ENCODE peak calls at places on chromosome 18, in four cellular contexts. One of them, this sample, is unnamed.

GRCh38 chr18:79718878-79719477 is 39.4 kb downstream of the CTDP1 start:
- DNase-seq in A549: no peak
- DNase-seq in GM12878: no peak
- DNase-seq in K562: no peak
- DNase-seq in this sample: no peak

GRCh38 chr18:69617888-69618287 is 217.2 kb downstream of the DOK6 start:
- DNase-seq in A549: no peak
- DNase-seq in GM12878: no peak
- DNase-seq in K562: no peak
- DNase-seq in this sample: peak

GRCh38 chr18:67553471-67553870 is 37.0 kb upstream of the DSEL start:
- DNase-seq in A549: no peak
- DNase-seq in GM12878: no peak
- DNase-seq in K562: no peak
- DNase-seq in this sample: peak

GRCh38 chr18:3447035-3447894 is 2.7 kb upstream of the TGIF1 start:
- DNase-seq in A549: no peak
- DNase-seq in GM12878: no peak
- DNase-seq in K562: peak
- DNase-seq in this sample: peak

GRCh38 chr18:62398291-62398690 is 73.2 kb downstream of the TNFRSF11A start:
- DNase-seq in A549: no peak
- DNase-seq in GM12878: no peak
- DNase-seq in K562: no peak
- DNase-seq in this sample: no peak

GRCh38 chr18:56298935-56299334 is 339.5 kb downstream of the TXNL1 start:
- DNase-seq in A549: peak
- DNase-seq in GM12878: no peak
- DNase-seq in K562: no peak
- DNase-seq in this sample: peak

GRCh38 chr18:66795011-66795410 is 191.1 kb upstream of the CDH19 start:
- DNase-seq in A549: no peak
- DNase-seq in GM12878: no peak
- DNase-seq in K562: no peak
- DNase-seq in this sample: no peak

GRCh38 chr18:22723221-22723620 is 209.9 kb upstream of the RBBP8 start:
- DNase-seq in A549: no peak
- DNase-seq in GM12878: no peak
- DNase-seq in K562: no peak
- DNase-seq in this sample: no peak

GRCh38 chr18:36629095-36629604 is 199.7 kb downstream of the TPGS2 start:
- DNase-seq in A549: no peak
- DNase-seq in GM12878: no peak
- DNase-seq in K562: no peak
- DNase-seq in this sample: no peak

GRCh38 chr18:35043207-35043606 is 2.0 kb downstream of the MAPRE2 start:
- DNase-seq in A549: no peak
- DNase-seq in GM12878: no peak
- DNase-seq in K562: no peak
- DNase-seq in this sample: no peak

GRCh38 chr18:78242796-78243195 is 736.8 kb upstream of the SALL3 start:
- DNase-seq in A549: no peak
- DNase-seq in GM12878: no peak
- DNase-seq in K562: no peak
- DNase-seq in this sample: no peak

GRCh38 chr18:47150824-47151366 is 595 bp upstream of the HDHD2 start:
- DNase-seq in A549: no peak
- DNase-seq in GM12878: no peak
- DNase-seq in K562: peak
- DNase-seq in this sample: no peak

GRCh38 chr18:74528913-74529312 is 5.4 kb upstream of the CNDP1 start:
- DNase-seq in A549: no peak
- DNase-seq in GM12878: no peak
- DNase-seq in K562: no peak
- DNase-seq in this sample: no peak

GRCh38 chr18:46294325-46294724 is 190.1 kb downstream of the HAUS1 start:
- DNase-seq in A549: no peak
- DNase-seq in GM12878: no peak
- DNase-seq in K562: no peak
- DNase-seq in this sample: no peak

GRCh38 chr18:37535968-37536367 is 29.6 kb downstream of the CELF4 start:
- DNase-seq in A549: no peak
- DNase-seq in GM12878: no peak
- DNase-seq in K562: no peak
- DNase-seq in this sample: no peak

GRCh38 chr18:45962866-45963265 is 4.3 kb downstream of the EPG5 start:
- DNase-seq in A549: no peak
- DNase-seq in GM12878: no peak
- DNase-seq in K562: no peak
- DNase-seq in this sample: peak

GRCh38 chr18:49911414-49911813 is 98.1 kb upstream of the ACAA2 start:
- DNase-seq in A549: no peak
- DNase-seq in GM12878: no peak
- DNase-seq in K562: no peak
- DNase-seq in this sample: no peak

GRCh38 chr18:28834889-28835288 is 658.0 kb upstream of the CDH2 start:
- DNase-seq in A549: peak
- DNase-seq in GM12878: no peak
- DNase-seq in K562: no peak
- DNase-seq in this sample: peak

GRCh38 chr18:56576826-56577573 is 61.4 kb downstream of the TXNL1 start:
- DNase-seq in A549: no peak
- DNase-seq in GM12878: no peak
- DNase-seq in K562: no peak
- DNase-seq in this sample: peak

GRCh38 chr18:39200153-39200552 is 1634.6 kb upstream of the CELF4 start:
- DNase-seq in A549: no peak
- DNase-seq in GM12878: no peak
- DNase-seq in K562: no peak
- DNase-seq in this sample: no peak

GRCh38 chr18:68121826-68122225 is 593.1 kb downstream of the TMX3 start:
- DNase-seq in A549: no peak
- DNase-seq in GM12878: no peak
- DNase-seq in K562: no peak
- DNase-seq in this sample: peak

GRCh38 chr18:55586841-55587240 is 1.2 kb downstream of the TCF4 start:
- DNase-seq in A549: no peak
- DNase-seq in GM12878: no peak
- DNase-seq in K562: no peak
- DNase-seq in this sample: peak

GRCh38 chr18:50009772-50010171 is 185.2 kb downstream of the MYO5B start:
- DNase-seq in A549: peak
- DNase-seq in GM12878: peak
- DNase-seq in K562: peak
- DNase-seq in this sample: peak

GRCh38 chr18:8188196-8188595 is 421.0 kb upstream of the RAB12 start:
- DNase-seq in A549: no peak
- DNase-seq in GM12878: no peak
- DNase-seq in K562: no peak
- DNase-seq in this sample: peak

GRCh38 chr18:24019641-24020331 is 5.2 kb downstream of the TTC39C start:
- DNase-seq in A549: no peak
- DNase-seq in GM12878: peak
- DNase-seq in K562: no peak
- DNase-seq in this sample: no peak

GRCh38 chr18:449374-449773 is 51.1 kb downstream of the COLEC12 start:
- DNase-seq in A549: no peak
- DNase-seq in GM12878: no peak
- DNase-seq in K562: no peak
- DNase-seq in this sample: no peak

GRCh38 chr18:77110936-77111335 is 21.6 kb downstream of the MBP start:
- DNase-seq in A549: no peak
- DNase-seq in GM12878: no peak
- DNase-seq in K562: no peak
- DNase-seq in this sample: no peak

GRCh38 chr18:62347091-62347506 is 22.0 kb downstream of the TNFRSF11A start:
- DNase-seq in A549: no peak
- DNase-seq in GM12878: no peak
- DNase-seq in K562: no peak
- DNase-seq in this sample: no peak

GRCh38 chr18:59606193-59607175 is 90.7 kb downstream of the CCBE1 start:
- DNase-seq in A549: no peak
- DNase-seq in GM12878: no peak
- DNase-seq in K562: no peak
- DNase-seq in this sample: peak

GRCh38 chr18:58462975-58463374 is 165.9 kb downstream of the ALPK2 start:
- DNase-seq in A549: no peak
- DNase-seq in GM12878: no peak
- DNase-seq in K562: peak
- DNase-seq in this sample: no peak

GRCh38 chr18:58470292-58470691 is 158.6 kb downstream of the ALPK2 start:
- DNase-seq in A549: no peak
- DNase-seq in GM12878: no peak
- DNase-seq in K562: no peak
- DNase-seq in this sample: no peak

GRCh38 chr18:58468191-58468590 is 160.7 kb downstream of the ALPK2 start:
- DNase-seq in A549: no peak
- DNase-seq in GM12878: no peak
- DNase-seq in K562: no peak
- DNase-seq in this sample: no peak

GRCh38 chr18:58464104-58464625 is 164.7 kb downstream of the ALPK2 start:
- DNase-seq in A549: no peak
- DNase-seq in GM12878: no peak
- DNase-seq in K562: no peak
- DNase-seq in this sample: no peak

GRCh38 chr18:58466636-58467205 is 162.2 kb downstream of the ALPK2 start:
- DNase-seq in A549: no peak
- DNase-seq in GM12878: no peak
- DNase-seq in K562: no peak
- DNase-seq in this sample: no peak
- TF ChIP-seq ELK1 in A549: no peak
- TF ChIP-seq ELK1 in GM12878: no peak
- TF ChIP-seq ELK1 in K562: no peak
- TF ChIP-seq ELK1 in this sample: no peak

DNA sequence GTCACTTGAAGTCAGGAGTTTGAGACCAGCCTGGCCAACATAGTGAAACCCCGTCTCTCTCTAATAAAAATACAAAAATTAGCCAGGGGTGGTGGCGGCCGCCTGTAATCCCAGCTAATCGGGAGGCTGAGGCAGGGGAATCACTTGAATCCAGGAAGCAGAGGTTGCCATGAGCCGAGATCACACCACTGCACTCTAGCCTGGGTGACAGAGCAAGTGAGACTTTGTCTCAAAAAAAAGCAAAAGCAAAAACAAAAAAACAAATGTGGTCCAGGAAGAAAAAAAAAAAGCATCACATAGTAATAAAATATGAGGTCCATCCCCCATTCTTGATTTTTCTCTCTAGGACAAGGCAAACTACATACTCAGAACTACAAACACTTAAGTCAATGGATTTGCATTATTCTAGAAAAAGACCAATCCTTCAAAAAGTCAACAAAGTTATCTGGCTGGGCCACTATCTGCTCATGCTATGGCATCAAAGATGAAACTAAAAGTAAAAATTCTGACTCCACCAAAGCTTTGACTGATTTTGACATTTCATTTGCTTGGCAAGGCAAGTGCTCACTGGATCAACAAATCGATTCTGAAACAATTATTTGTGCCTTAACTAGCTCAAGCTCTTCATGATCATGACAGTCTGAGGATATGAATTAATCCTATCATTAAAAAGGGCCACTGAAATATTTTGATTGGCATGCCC is 28.4 kb downstream of the MEX3C start:
- DNase-seq in A549: no peak
- DNase-seq in GM12878: no peak
- DNase-seq in K562: no peak
- DNase-seq in this sample: no peak
- H3K27ac ChIP-seq in A549: no peak
- H3K27ac ChIP-seq in GM12878: no peak
- H3K27ac ChIP-seq in K562: no peak
- H3K27ac ChIP-seq in this sample: no peak

DNA sequence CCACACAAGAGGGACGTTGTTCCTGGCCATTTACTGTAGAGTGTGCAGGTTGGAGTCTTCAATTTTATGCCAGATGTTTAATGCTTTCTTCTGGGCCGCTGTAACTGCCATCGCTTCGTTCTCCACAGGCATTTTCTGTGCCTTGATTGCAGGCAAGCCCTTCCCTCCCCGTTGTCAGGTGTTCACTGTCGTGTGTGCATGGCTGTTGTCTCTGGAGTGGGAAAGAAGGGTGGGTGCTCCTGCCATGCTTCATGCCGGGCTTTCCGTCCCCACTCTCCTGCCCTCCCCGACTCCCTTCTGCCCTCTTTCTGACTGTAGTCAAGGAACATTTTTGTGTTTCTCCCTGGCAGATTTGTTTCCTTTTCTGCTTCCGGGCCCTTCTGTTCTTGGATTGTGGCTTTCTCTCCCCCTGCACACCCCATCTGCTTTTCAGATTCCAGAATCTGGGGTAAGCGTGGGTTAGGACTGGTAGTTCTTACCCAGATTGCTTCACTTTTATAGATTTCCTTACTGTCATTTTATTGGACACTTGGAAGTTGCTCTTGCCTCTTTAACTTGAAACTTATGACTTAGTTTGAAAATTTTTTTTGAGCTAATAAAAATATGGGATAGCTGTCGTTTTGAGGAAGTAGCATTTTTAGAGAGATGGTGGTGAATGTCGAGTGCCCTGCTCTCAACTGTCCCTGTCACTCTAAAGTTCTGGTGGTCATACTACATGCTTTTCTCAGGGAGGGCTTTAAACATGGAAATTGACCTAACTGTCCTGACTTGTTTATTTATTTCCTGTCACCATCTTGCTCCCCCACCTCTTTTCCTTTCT is 15.8 kb downstream of the CEP192 start:
- DNase-seq in A549: no peak
- DNase-seq in GM12878: no peak
- DNase-seq in K562: no peak
- DNase-seq in this sample: no peak
- TF ChIP-seq ELK1 in A549: no peak
- TF ChIP-seq ELK1 in GM12878: no peak
- TF ChIP-seq ELK1 in K562: no peak
- TF ChIP-seq ELK1 in this sample: no peak

DNA sequence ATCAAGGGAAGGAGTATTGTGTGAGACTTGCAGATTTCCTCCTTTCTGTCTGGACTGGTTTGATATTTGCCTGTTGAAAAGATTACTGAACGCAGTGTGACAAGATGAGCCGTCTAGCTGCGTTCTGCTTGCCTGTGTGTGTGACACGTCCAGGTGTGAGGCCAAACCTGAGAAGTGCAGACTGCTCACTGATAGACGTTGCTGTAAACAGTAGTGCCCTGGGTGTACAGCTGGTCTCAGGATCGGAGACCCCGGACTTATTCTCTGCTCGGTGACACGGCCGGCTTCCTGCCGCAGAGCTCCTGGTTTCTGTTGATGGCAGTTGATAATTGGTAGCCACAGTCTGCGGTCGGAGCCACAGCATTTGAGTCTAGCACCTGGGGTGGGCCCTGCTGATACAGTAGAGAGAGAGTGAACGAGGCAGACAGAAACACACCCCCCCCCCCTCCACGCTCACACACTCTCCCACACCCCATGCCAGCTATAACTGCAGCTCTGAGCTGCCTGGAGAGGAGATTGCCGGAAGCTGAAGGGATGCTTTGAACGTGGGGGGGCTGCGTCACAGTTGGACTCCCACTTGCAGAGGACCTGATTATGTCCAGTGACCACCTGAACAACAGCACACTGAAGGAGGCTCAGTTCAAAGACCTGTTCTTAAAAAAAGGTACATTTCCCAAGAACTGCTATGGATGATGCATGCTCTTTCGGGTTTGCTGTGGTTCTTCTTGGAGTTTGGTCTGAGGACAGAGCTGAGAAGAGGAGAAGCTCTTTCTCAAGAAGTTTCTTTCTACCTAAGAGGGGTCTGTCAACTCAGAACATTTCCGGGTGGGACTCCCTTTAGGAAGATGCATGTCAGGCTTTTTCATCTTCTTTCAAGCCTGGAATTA is 114.0 kb downstream of the FAM210A start:
- DNase-seq in A549: no peak
- DNase-seq in GM12878: peak
- DNase-seq in K562: no peak
- DNase-seq in this sample: no peak
- H3K27ac ChIP-seq in A549: no peak
- H3K27ac ChIP-seq in GM12878: peak
- H3K27ac ChIP-seq in K562: no peak
- H3K27ac ChIP-seq in this sample: no peak

This sample was measured in IMR-90.